ENCODE peak calls at places on chromosomes 16 and 17, in four cellular contexts. F is neural progenitor cell, I is left lung, Y is IMR-90. N is an unnamed sample.

GRCh38 chr17:49197346-49197998 is 12.9 kb downstream of the GNGT2 start:
- DNase-seq in Y (no peak), I (no peak), F (no peak), N (peak; percentile 8)

GRCh38 chr17:72305964-72306551 is 185.2 kb downstream of the SOX9 start:
- DNase-seq in F (no peak), I (no peak), Y (no peak), N (no peak)

GRCh38 chr16:17252064-17252463 is 218.7 kb downstream of the XYLT1 start:
- DNase-seq in Y (no peak), F (no peak), I (no peak), N (no peak)

GRCh38 chr16:55662641-55663040 is 6.9 kb downstream of the SLC6A2 start:
- DNase-seq in I (no peak), F (no peak), Y (no peak), N (no peak)

GRCh38 chr16:75946058-75946457 is 219.8 kb upstream of the CPHXL start:
- DNase-seq in F (no peak), I (no peak), Y (no peak), N (no peak)

GRCh38 chr16:9123871-9124270 is 32.4 kb downstream of the HAPSTR1 start:
- DNase-seq in Y (no peak), F (no peak), I (peak; percentile 75), N (peak; percentile 52)

GRCh38 chr17:68832140-68832871 is 122.9 kb downstream of the ABCA8 start:
- DNase-seq in F (no peak), I (peak; percentile 53), Y (no peak), N (no peak)

GRCh38 chr16:72179592-72179991 is 7.6 kb upstream of the PMFBP1 start:
- DNase-seq in F (no peak), Y (no peak), I (no peak), N (no peak)

GRCh38 chr17:62702746-62703268 is 75.3 kb downstream of the MRC2 start:
- DNase-seq in Y (no peak), I (no peak), F (no peak), N (no peak)

GRCh38 chr16:55711959-55712876 is 56.4 kb downstream of the SLC6A2 start:
- DNase-seq in I (peak; percentile 46), F (peak; percentile 88), Y (peak; percentile 45), N (peak; percentile 29)

GRCh38 chr17:41329279-41329925 is 13.9 kb upstream of the KRTAP17-1 start:
- DNase-seq in I (no peak), F (peak; percentile 68), Y (peak; percentile 56), N (peak; percentile 52)

GRCh38 chr17:41647940-41648410 is 23.6 kb upstream of the KRT17 start:
- DNase-seq in I (peak; percentile 88), F (peak; percentile 94), Y (peak; percentile 54), N (peak; percentile 65)

GRCh38 chr17:61250335-61250890 is 149.2 kb upstream of the TBX2 start:
- DNase-seq in Y (peak; percentile 85), I (no peak), F (no peak), N (no peak)

GRCh38 chr16:13907431-13907830 is 12.5 kb upstream of the ERCC4 start:
- DNase-seq in I (no peak), F (no peak), Y (no peak), N (peak; percentile 9)

GRCh38 chr17:685006-685405 is 29.6 kb downstream of the VPS53 start:
- DNase-seq in F (no peak), I (no peak), Y (no peak), N (no peak)

GRCh38 chr16:76756423-76756822 is 434.6 kb upstream of the MON1B start:
- DNase-seq in I (no peak), F (no peak), Y (no peak), N (no peak)

GRCh38 chr16:79988721-79989220 is 388.2 kb upstream of the MAF start:
- DNase-seq in F (no peak), I (no peak), Y (no peak), N (no peak)

GRCh38 chr16:6104423-6104822 is 1006.8 kb upstream of the EEF2KMT start:
- DNase-seq in F (no peak), Y (no peak), I (no peak), N (no peak)

GRCh38 chr16:72125635-72126428 is 32.2 kb downstream of the DHX38 start:
- DNase-seq in Y (no peak), I (no peak), F (no peak), N (no peak)

GRCh38 chr17:50944054-50944901 is 78.1 kb upstream of the TOB1 start:
- DNase-seq in F (peak; percentile 75), I (peak; percentile 77), Y (peak; percentile 19), N (no peak)

GRCh38 chr17:42708588-42708987 is 26.3 kb downstream of the CNTNAP1 start:
- DNase-seq in Y (no peak), I (no peak), F (no peak), N (no peak)

GRCh38 chr17:17462048-17462824 is 14.6 kb upstream of the MED9 start:
- DNase-seq in F (no peak), I (no peak), Y (peak; percentile 16), N (no peak)

GRCh38 chr17:34313164-34313563 is 6.1 kb upstream of the CCL8 start:
- DNase-seq in I (no peak), F (no peak), Y (peak; percentile 39), N (no peak)

GRCh38 chr16:81005644-81006471 is 827 bp downstream of the CMC2 start:
- DNase-seq in I (no peak), F (peak; percentile 48), Y (peak; percentile 23), N (peak; percentile 15)

GRCh38 chr17:7374353-7374752 is 6.5 kb upstream of the TNK1 start:
- DNase-seq in I (no peak), F (no peak), Y (no peak), N (no peak)

GRCh38 chr16:53372942-53373871 is 61.1 kb upstream of the RBL2 start:
- DNase-seq in Y (no peak), I (peak; percentile 81), F (no peak), N (peak; percentile 74)

GRCh38 chr17:39486242-39486641 is 25.0 kb downstream of the CDK12 start:
- DNase-seq in I (peak; percentile 34), Y (peak; percentile 77), F (no peak), N (peak; percentile 34)
- H3K4me3 ChIP-seq in I (no peak overlapping the region), Y (no peak overlapping the region), F (no peak overlapping the region), N (no peak overlapping the region)

DNA sequence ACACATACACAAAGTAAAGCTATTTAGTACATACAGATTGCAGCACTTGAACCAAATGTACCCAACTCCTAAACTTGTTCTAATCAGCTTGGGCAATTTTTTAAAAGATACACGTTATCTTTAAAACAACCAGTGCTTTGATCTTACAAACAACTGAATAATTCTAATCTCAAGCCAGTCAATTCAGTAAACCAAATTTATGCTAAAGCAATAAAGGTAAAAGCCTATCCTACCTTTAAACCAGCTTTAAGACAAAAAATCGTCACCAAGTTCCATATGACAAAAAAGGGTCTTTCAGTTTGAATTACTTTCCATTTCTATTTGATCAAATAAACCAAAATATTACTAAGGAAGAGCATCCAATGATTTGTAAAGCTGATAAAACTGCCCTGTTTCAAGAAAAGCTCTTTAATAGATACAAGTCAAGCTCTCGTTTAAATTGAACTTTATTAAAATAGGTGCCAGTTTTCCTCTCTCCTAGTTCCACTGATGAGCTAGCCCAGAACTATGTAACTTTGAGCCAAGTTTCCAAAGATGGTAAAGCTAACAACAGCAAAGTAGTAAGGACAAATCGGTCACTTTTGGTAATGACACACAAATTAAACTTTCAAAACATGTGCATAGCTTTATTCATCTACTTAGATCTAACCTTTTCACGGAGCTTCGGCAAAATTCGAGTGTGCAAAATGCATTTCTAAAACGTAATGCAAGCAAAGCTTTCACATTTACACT is 10.2 kb downstream of the CRYBA1 start:
- DNase-seq in I (no peak), F (no peak), Y (peak; percentile 53), N (peak; percentile 11)
- H3K4me3 ChIP-seq in I (no peak overlapping the region), F (no peak overlapping the region), Y (peak overlapping the region; percentile 25), N (no peak overlapping the region)

DNA sequence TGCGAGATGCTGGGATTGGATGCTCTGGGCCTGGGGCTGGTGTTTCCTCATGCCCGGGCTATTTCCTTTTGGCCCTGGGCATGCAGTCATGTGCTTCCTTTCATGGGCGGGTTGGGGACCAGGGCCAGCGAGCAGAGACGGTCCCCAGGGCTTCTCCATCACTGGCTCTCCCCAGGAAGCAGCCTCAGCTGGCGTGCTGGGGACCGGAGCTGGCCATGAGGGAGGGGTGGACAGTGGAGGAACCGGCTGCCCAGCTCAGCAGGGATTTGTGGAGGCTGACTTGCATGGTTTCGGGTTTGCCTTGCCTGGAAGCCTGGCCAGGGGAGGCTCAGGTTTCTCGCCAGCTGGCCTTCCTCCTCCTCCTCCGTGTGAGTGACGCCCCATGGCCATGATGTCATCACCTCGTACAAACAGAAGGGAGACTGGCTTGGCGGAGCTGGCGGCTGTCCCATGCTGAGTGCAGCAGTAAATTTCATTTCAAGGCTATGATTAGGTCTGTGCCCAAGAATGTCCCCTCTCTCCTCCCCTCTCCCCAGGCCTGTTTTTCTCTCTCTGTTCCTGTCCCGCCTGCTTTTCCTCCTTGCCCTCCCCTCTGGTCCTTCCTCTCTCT is 8.9 kb upstream of the TIMP2 start:
- DNase-seq in F (peak; percentile 89), Y (peak; percentile 100), I (peak; percentile 93), N (peak; percentile 90)
- H3K4me3 ChIP-seq in F (no peak overlapping the region), Y (peak overlapping the region; percentile 6), I (no peak overlapping the region), N (no peak overlapping the region)

DNA sequence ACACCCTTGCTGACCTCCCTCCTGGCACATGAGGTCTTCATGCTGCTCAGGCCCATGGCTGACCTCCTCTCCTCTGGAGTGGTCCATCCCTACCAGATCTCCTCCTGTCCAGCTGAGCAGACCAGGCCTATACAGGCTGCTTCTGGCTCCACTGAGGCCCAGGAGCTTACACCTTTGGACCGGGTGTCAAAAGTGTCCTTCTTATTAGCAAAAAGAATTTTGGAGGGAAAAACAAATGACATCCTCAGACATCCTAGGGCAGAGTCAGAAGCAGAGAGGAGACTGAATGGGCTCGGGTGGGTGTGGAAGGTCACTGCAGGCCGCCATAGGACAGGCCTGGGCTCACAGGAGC is 38.1 kb downstream of the WSB1 start:
- DNase-seq in F (no peak), Y (no peak), I (no peak), N (no peak)
- H3K4me3 ChIP-seq in F (no peak overlapping the region), Y (no peak overlapping the region), I (no peak overlapping the region), N (no peak overlapping the region)

DNA sequence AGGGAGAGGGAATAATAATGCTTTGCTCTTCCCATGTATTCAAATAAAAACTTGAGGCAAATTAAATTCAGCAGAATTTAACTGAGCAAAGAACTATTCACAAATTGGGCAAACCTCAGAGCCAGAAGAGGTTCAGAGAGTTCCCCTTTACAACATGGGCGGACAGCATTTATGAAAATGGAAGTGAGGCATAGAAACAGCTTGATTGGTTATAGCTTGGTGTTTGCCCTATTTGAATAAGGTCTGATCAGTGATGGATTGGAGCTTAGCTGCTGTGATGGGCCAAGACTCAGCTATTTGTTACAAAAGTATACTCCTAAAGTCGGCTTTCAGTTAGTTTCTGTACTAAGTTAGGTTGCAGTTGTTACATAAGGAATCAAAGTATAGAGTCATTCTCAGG is 63.0 kb downstream of the TMEM100 start:
- DNase-seq in F (no peak), Y (no peak), I (no peak), N (no peak)
- H3K4me3 ChIP-seq in F (no peak overlapping the region), Y (no peak overlapping the region), I (no peak overlapping the region), N (no peak overlapping the region)

GRCh38 chr17:82106697-82107305 is 8.8 kb upstream of the FASN start:
- DNase-seq in I (no peak), Y (no peak), F (no peak), N (no peak)

GRCh38 chr17:82105882-82106696 is 8.1 kb upstream of the FASN start:
- DNase-seq in Y (peak; percentile 37), F (peak; percentile 75), I (peak; percentile 71), N (peak; percentile 81)

GRCh38 chr17:82108038-82108998 is 10.3 kb upstream of the FASN start:
- DNase-seq in F (no peak), I (no peak), Y (peak; percentile 5), N (no peak)

GRCh38 chr17:82108999-82109480 is 11.0 kb upstream of the FASN start:
- DNase-seq in F (no peak), Y (no peak), I (no peak), N (no peak)

GRCh38 chr17:82107341-82107860 is 9.4 kb upstream of the FASN start:
- DNase-seq in I (no peak), F (no peak), Y (no peak), N (no peak)
- H3K4me3 ChIP-seq in I (no peak overlapping the region), F (no peak overlapping the region), Y (no peak overlapping the region), N (no peak overlapping the region)